ENCODE peak calls at places on chromosomes 13 and 19, in ten cellular contexts. X is choroid plexus epithelial cell, P is hepatocyte, V is cardiac muscle cell, M is HL-60, K is testis, L is heart right ventricle, Q is AG10803, A is tibial nerve, W is HFFc6. N is an unnamed sample.

GRCh38 chr19:40284501-40285352 is at the start of gene AKT2:
- DNase-seq in M (no peak), L (peak), Q (peak), V (peak), A (peak), P (peak), K (peak), W (no peak), X (peak), N (no peak)

GRCh38 chr19:49085020-49085867 is at the start of gene SNRNP70:
- DNase-seq in X (peak), V (peak), K (peak), L (peak), Q (peak), W (peak), P (peak), M (peak), A (peak), N (peak)

GRCh38 chr19:13033819-13034611 is 38.7 kb downstream of the NFIX start:
- DNase-seq in L (peak), X (peak), K (peak), P (peak), M (peak), Q (peak), A (peak), W (peak), V (peak), N (no peak)

GRCh38 chr13:26628706-26629105 is 71.2 kb downstream of the WASF3 start:
- DNase-seq in V (peak), K (peak), W (peak), X (peak), P (peak), M (no peak), A (no peak), L (no peak), Q (peak), N (no peak)

GRCh38 chr13:110910013-110910890 is 4.6 kb downstream of the ANKRD10 start:
- DNase-seq in V (no peak), A (no peak), M (no peak), W (no peak), Q (no peak), X (no peak), P (no peak), K (no peak), L (no peak), N (no peak)

GRCh38 chr19:33418461-33418860 is 45.0 kb downstream of the CEBPG start:
- DNase-seq in V (no peak), M (no peak), Q (no peak), X (no peak), K (no peak), W (no peak), A (no peak), L (no peak), P (no peak), N (no peak)

GRCh38 chr19:42114412-42114811 is 17.8 kb downstream of the POU2F2 start:
- DNase-seq in Q (no peak), X (peak), M (no peak), V (no peak), K (no peak), W (no peak), A (no peak), L (no peak), P (no peak), N (no peak)

GRCh38 chr13:33815011-33815550 is 2.9 kb upstream of the RFC3 start:
- DNase-seq in K (no peak), X (no peak), W (no peak), Q (no peak), A (no peak), P (no peak), L (no peak), V (no peak), M (no peak), N (no peak)

GRCh38 chr19:55179570-55180484 is at the start of gene SYT5:
- DNase-seq in K (peak), W (no peak), V (peak), L (peak), A (no peak), P (peak), X (peak), M (peak), Q (no peak), N (no peak)

GRCh38 chr13:41458187-41458938 is 1.0 kb downstream of the RGCC start:
- DNase-seq in X (no peak), L (peak), M (no peak), Q (no peak), V (peak), K (no peak), W (no peak), P (peak), A (no peak), N (no peak)

GRCh38 chr13:83984793-83985192 is 102.5 kb upstream of the SLITRK1 start:
- DNase-seq in W (no peak), V (no peak), A (no peak), L (no peak), M (no peak), X (no peak), P (no peak), Q (no peak), K (no peak), N (no peak)

GRCh38 chr19:58001895-58002369 is 688 bp downstream of the ZNF606 start:
- DNase-seq in M (no peak), K (no peak), Q (peak), P (no peak), X (peak), W (no peak), L (no peak), V (peak), A (no peak), N (no peak)

GRCh38 chr19:37920591-37921450 is 13.8 kb downstream of the SIPA1L3 start:
- DNase-seq in Q (no peak), K (no peak), L (no peak), W (no peak), M (no peak), X (no peak), P (peak), V (no peak), A (no peak), N (no peak)

GRCh38 chr13:26133286-26133685 is 81.5 kb upstream of the SHISA2 start:
- DNase-seq in X (no peak), V (no peak), P (no peak), W (no peak), Q (no peak), M (no peak), L (no peak), K (no peak), A (no peak), N (no peak)

GRCh38 chr19:39054091-39054470 is 21.7 kb upstream of the FBXO27 start:
- DNase-seq in L (no peak), X (no peak), A (no peak), M (no peak), W (no peak), V (no peak), K (no peak), P (no peak), Q (no peak), N (no peak)

GRCh38 chr19:5434351-5434917 is 20.8 kb upstream of the ZNRF4 start:
- DNase-seq in X (no peak), Q (no peak), V (no peak), L (no peak), P (no peak), A (no peak), W (no peak), M (no peak), K (no peak), N (no peak)

GRCh38 chr19:45173816-45174215 is 4.2 kb downstream of the TRAPPC6A start:
- DNase-seq in P (no peak), Q (peak), M (no peak), V (no peak), X (no peak), W (peak), L (no peak), K (no peak), A (no peak), N (no peak)

GRCh38 chr19:23758187-23759074 is at the start of gene ZNF681:
- DNase-seq in Q (peak), X (peak), A (peak), V (peak), L (peak), K (peak), M (no peak), W (peak), P (peak), N (peak)

GRCh38 chr13:52659340-52659739 is 6.7 kb downstream of the SUGT1 start:
- DNase-seq in V (no peak), W (no peak), A (no peak), M (no peak), P (no peak), Q (no peak), X (no peak), K (no peak), L (no peak), N (no peak)

GRCh38 chr13:98315466-98315865 is 138.4 kb upstream of the RNF113B start:
- DNase-seq in X (peak), P (no peak), Q (peak), M (no peak), A (no peak), K (no peak), L (no peak), W (no peak), V (no peak), N (no peak)
- TF ChIP-seq CTCF in X (peak), P (no peak), Q (peak), M (no peak), A (no peak), K (no peak), L (no peak), W (no peak), V (no peak), N (no peak)

GRCh38 chr13:113731192-113732175 is 27.5 kb upstream of the TMEM255B start:
- DNase-seq in K (no peak), P (no peak), W (no peak), M (no peak), A (no peak), X (no peak), Q (no peak), V (no peak), L (no peak), N (no peak)
- TF ChIP-seq CTCF in K (no peak), P (no peak), W (no peak), M (no peak), A (no peak), X (no peak), Q (no peak), V (no peak), L (no peak), N (no peak)

GRCh38 chr13:73610799-73611592 is 523.2 kb downstream of the KLF12 start:
- DNase-seq in K (no peak), V (no peak), M (no peak), A (no peak), W (no peak), L (no peak), Q (no peak), X (no peak), P (no peak), N (no peak)
- TF ChIP-seq CTCF in K (no peak), V (no peak), M (no peak), A (no peak), W (no peak), L (no peak), Q (no peak), X (no peak), P (no peak), N (no peak)

DNA sequence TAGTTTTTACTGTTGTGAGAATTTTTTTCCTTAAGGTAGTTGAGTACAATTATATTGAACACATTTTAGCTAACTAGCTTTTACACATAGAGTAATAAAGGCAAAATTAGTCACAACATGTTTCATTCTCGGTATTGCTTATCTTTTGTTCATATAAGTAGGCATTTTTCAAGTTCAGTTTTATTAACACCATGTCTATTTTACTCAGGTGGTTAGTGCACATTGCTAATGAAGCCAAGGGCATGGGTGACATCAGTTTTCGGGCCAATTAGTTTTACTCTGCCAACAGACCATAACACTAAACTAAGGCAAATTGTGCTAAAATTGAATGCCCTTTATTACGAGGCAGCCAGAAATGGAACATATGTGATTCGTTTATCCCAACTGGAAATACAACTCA is 19.6 kb upstream of the PCDH17 start:
- DNase-seq in Q (no peak), W (no peak), M (no peak), V (no peak), P (no peak), L (no peak), K (no peak), A (no peak), X (no peak), N (no peak)
- TF ChIP-seq CTCF in Q (no peak), W (no peak), M (no peak), V (no peak), P (no peak), L (no peak), K (no peak), A (no peak), X (no peak), N (no peak)

GRCh38 chr19:35657904-35658700 is 8.2 kb upstream of the UPK1A start:
- DNase-seq in M (no peak), P (no peak), V (no peak), K (no peak), Q (no peak), W (no peak), A (no peak), X (no peak), L (no peak), N (no peak)
- TF ChIP-seq CTCF in M (no peak), P (no peak), V (no peak), K (peak), Q (peak), W (peak), A (no peak), X (peak), L (no peak), N (no peak)

DNA sequence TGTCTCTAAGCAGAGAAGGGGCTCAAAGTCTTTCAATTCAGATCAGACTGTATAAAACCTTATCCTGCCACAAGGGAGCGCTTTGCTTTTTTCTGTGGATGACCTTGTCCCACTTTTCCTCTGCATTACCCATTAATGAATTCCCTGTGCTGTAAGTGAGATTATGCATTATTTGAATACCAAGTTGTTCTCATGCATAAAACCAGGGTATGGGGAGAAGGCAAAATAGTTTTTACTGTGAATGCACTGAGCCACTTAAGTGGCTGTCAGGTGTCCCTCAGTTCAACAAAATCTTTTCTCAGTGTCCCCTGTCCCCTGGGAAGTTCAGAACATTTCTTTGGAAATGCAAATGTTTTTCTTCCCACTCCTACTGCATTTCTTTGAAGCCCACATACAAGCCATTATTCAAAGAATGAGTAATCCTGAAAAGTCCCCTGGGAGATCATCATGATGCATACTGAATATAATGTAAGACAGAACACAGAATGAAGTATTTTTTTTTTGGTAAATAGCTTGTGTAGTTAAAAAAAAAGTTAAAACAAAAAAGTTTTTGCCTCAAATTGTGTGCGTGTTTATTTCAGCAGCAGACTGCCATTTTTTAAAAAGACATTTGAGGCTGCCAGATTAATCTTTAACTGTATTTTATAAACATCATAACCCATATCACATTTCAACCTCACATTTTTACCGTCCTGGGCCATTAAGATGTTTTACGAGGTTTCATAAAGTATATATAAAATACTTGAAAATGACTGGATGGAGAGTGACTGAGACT is 506.7 kb upstream of the PCDH9 start:
- DNase-seq in A (no peak), V (peak), W (no peak), K (peak), M (no peak), P (peak), X (peak), L (no peak), Q (peak), N (no peak)
- TF ChIP-seq CTCF in A (no peak), V (no peak), W (no peak), K (no peak), M (no peak), P (peak), X (peak), L (no peak), Q (peak), N (no peak)

GRCh38 chr19:19385131-19385899 is 20.2 kb upstream of the GATAD2A start:
- DNase-seq in V (peak), X (peak), K (peak), L (peak), P (peak), Q (peak), M (peak), W (peak), A (peak), N (peak)
- TF ChIP-seq CTCF in V (no peak), X (peak), K (no peak), L (peak), P (no peak), Q (no peak), M (no peak), W (no peak), A (no peak), N (no peak)

GRCh38 chr19:35552534-35553384 is 7.3 kb downstream of the TMEM147 start:
- DNase-seq in L (no peak), A (no peak), V (no peak), K (no peak), Q (no peak), P (no peak), M (no peak), X (no peak), W (no peak), N (no peak)

GRCh38 chr19:35553385-35554000 is 8.1 kb downstream of the TMEM147 start:
- DNase-seq in L (no peak), K (no peak), M (no peak), Q (no peak), V (no peak), X (no peak), W (no peak), P (no peak), A (no peak), N (no peak)

GRCh38 chr19:35555301-35556005 is 8.0 kb downstream of the ATP4A start:
- DNase-seq in K (no peak), A (no peak), Q (peak), X (peak), P (no peak), V (peak), M (no peak), W (no peak), L (no peak), N (no peak)

GRCh38 chr19:35556025-35556590 is 7.3 kb downstream of the ATP4A start:
- DNase-seq in M (no peak), P (no peak), V (no peak), L (no peak), W (no peak), A (no peak), Q (no peak), K (no peak), X (no peak), N (no peak)

GRCh38 chr19:35554076-35554475 is 8.7 kb downstream of the TMEM147 start:
- DNase-seq in Q (no peak), L (no peak), A (no peak), V (no peak), X (no peak), M (no peak), P (no peak), W (no peak), K (no peak), N (no peak)
- TF ChIP-seq CTCF in Q (no peak), L (no peak), A (no peak), V (no peak), X (no peak), M (no peak), P (no peak), W (no peak), K (no peak), N (no peak)

GRCh38 chr19:615619-616018 is 17.7 kb downstream of the POLRMT start:
- DNase-seq in K (no peak), V (no peak), L (no peak), W (no peak), A (no peak), Q (no peak), M (no peak), X (peak), P (no peak), N (no peak)

GRCh38 chr19:618247-618619 is 15.1 kb downstream of the POLRMT start:
- DNase-seq in L (no peak), A (no peak), Q (no peak), W (no peak), V (no peak), X (no peak), M (no peak), P (no peak), K (no peak), N (no peak)

GRCh38 chr19:616276-616675 is 17.1 kb downstream of the POLRMT start:
- DNase-seq in A (no peak), M (no peak), Q (no peak), P (no peak), X (no peak), K (no peak), W (no peak), L (no peak), V (no peak), N (no peak)

GRCh38 chr19:617551-618246 is 15.6 kb downstream of the POLRMT start:
- DNase-seq in V (no peak), L (no peak), X (no peak), W (no peak), P (no peak), Q (no peak), A (no peak), M (no peak), K (no peak), N (no peak)

GRCh38 chr19:616732-617526 is 16.4 kb downstream of the POLRMT start:
- DNase-seq in A (no peak), Q (no peak), L (no peak), M (no peak), V (no peak), X (no peak), W (no peak), K (no peak), P (no peak), N (no peak)
- TF ChIP-seq CTCF in A (no peak), Q (no peak), L (no peak), M (no peak), V (no peak), X (no peak), W (no peak), K (no peak), P (no peak), N (no peak)